ENCODE peak calls at places on chromosome 7, in ten cellular contexts. Z is HFFc6; Q is activated CD8-positive, alpha-beta T cell treated with anti-CD3 and anti-CD28 coated beads for 36 hours; J is amniotic stem cell; M is HuH-7.5; U is NCI-H446 treated with DMSO at 0.1 percent for 48 hours; D is stimulated activated CD4-positive, alpha-beta T cell treated with anti-CD3 and anti-CD28 coated beads, Interleukin-1b, Interleukin-23, amount 100 ng/mL, for 1 hour; P is T-helper 9 cell; E is neural progenitor cell; N is neural crest cell. H is an unnamed sample.

GRCh38 chr7:106504620-106505019 is 156.3 kb downstream of the CCDC71L start:
- DNase-seq in Z (no peak), Q (peak; percentile 45), J (no peak), M (no peak), U (no peak), D (no peak), P (no peak), E (no peak), N (no peak), H (no peak)

GRCh38 chr7:106329971-106330733 is 45.4 kb upstream of the NAMPT start:
- DNase-seq in Z (peak; percentile 52), Q (peak; percentile 27), J (peak; percentile 33), M (no peak), U (no peak), D (no peak), P (no peak), E (no peak), N (no peak), H (no peak)

GRCh38 chr7:1533255-1533568 is 2.7 kb downstream of the MAFK start:
- DNase-seq in Z (no peak), Q (no peak), J (no peak), M (no peak), U (no peak), D (no peak), P (no peak), E (no peak), N (no peak), H (no peak)

GRCh38 chr7:85529831-85530230 is 343.0 kb upstream of the SEMA3D start:
- DNase-seq in Z (peak; percentile 5), Q (no peak), J (no peak), M (no peak), U (no peak), D (no peak), P (no peak), E (no peak), N (no peak), H (no peak)

GRCh38 chr7:1811850-1812692 is 142.0 kb downstream of the ELFN1 start:
- DNase-seq in Z (no peak), Q (no peak), J (no peak), M (peak; percentile 57), U (peak; percentile 88), D (no peak), P (no peak), E (peak; percentile 83), N (no peak), H (no peak)

GRCh38 chr7:2254429-2255144 is 12.6 kb downstream of the NUDT1 start:
- DNase-seq in Z (no peak), Q (no peak), J (no peak), M (no peak), U (no peak), D (no peak), P (no peak), E (no peak), N (no peak), H (no peak)

GRCh38 chr7:50211306-50212015 is 93.1 kb upstream of the IKZF1 start:
- DNase-seq in Z (no peak), Q (no peak), J (no peak), M (no peak), U (no peak), D (no peak), P (no peak), E (no peak), N (no peak), H (no peak)

GRCh38 chr7:5001911-5002310 is 42.9 kb upstream of the MMD2 start:
- DNase-seq in Z (no peak), Q (no peak), J (no peak), M (no peak), U (no peak), D (no peak), P (no peak), E (no peak), N (no peak), H (no peak)

GRCh38 chr7:74439546-74439945 is 14.2 kb upstream of the GTF2IRD1 start:
- DNase-seq in Z (no peak), Q (no peak), J (no peak), M (no peak), U (no peak), D (no peak), P (no peak), E (no peak), N (no peak), H (no peak)

GRCh38 chr7:26153246-26153822 is 1.3 kb downstream of the NFE2L3 start:
- DNase-seq in Z (no peak), Q (peak; percentile 44), J (no peak), M (no peak), U (no peak), D (no peak), P (no peak), E (peak; percentile 18), N (no peak), H (peak; percentile 62)

GRCh38 chr7:125085084-125085483 is 155.5 kb upstream of the POT1 start:
- DNase-seq in Z (no peak), Q (no peak), J (no peak), M (no peak), U (no peak), D (no peak), P (no peak), E (no peak), N (no peak), H (no peak)

H was measured in GM06990.